ENCODE peak calls at places on chromosomes 1 and 21, in seven cellular contexts. One of them, this sample, is unnamed.

GRCh38 chr1:112904071-112904830 is 51.7 kb downstream of the SLC16A1 start:
- DNase-seq in T-cell: no peak
- DNase-seq in HEK293T: no peak
- DNase-seq in hepatic stellate cell: no peak
- DNase-seq in fibroblast of the aortic adventitia: peak
- DNase-seq in neuronal stem cell: no peak
- DNase-seq in activated CD4-positive, alpha-beta T cell treated with anti-CD3 and anti-CD28 coated beads, Interleukin-2, amount 50 U/mL, for 1 hour: no peak
- DNase-seq in this sample: no peak

GRCh38 chr1:37851782-37852210 is 7.6 kb downstream of the MTF1 start:
- DNase-seq in T-cell: no peak
- DNase-seq in HEK293T: no peak
- DNase-seq in hepatic stellate cell: no peak
- DNase-seq in fibroblast of the aortic adventitia: no peak
- DNase-seq in neuronal stem cell: no peak
- DNase-seq in activated CD4-positive, alpha-beta T cell treated with anti-CD3 and anti-CD28 coated beads, Interleukin-2, amount 50 U/mL, for 1 hour: no peak
- DNase-seq in this sample: no peak

GRCh38 chr1:24856787-24857527 is 73.1 kb downstream of the RUNX3 start:
- DNase-seq in T-cell: no peak
- DNase-seq in HEK293T: no peak
- DNase-seq in hepatic stellate cell: no peak
- DNase-seq in fibroblast of the aortic adventitia: no peak
- DNase-seq in neuronal stem cell: no peak
- DNase-seq in activated CD4-positive, alpha-beta T cell treated with anti-CD3 and anti-CD28 coated beads, Interleukin-2, amount 50 U/mL, for 1 hour: no peak
- DNase-seq in this sample: no peak

GRCh38 chr21:45378258-45378966 is 26.6 kb upstream of the COL18A1 start:
- DNase-seq in T-cell: no peak
- DNase-seq in HEK293T: no peak
- DNase-seq in hepatic stellate cell: no peak
- DNase-seq in fibroblast of the aortic adventitia: peak
- DNase-seq in neuronal stem cell: peak
- DNase-seq in activated CD4-positive, alpha-beta T cell treated with anti-CD3 and anti-CD28 coated beads, Interleukin-2, amount 50 U/mL, for 1 hour: no peak
- DNase-seq in this sample: no peak

GRCh38 chr1:242847390-242847993 is 323.0 kb upstream of the PLD5 start:
- DNase-seq in T-cell: no peak
- DNase-seq in HEK293T: no peak
- DNase-seq in hepatic stellate cell: no peak
- DNase-seq in fibroblast of the aortic adventitia: peak
- DNase-seq in neuronal stem cell: peak
- DNase-seq in activated CD4-positive, alpha-beta T cell treated with anti-CD3 and anti-CD28 coated beads, Interleukin-2, amount 50 U/mL, for 1 hour: no peak
- DNase-seq in this sample: no peak

GRCh38 chr1:238951809-238952208 is 434.6 kb upstream of the CHRM3 start:
- DNase-seq in T-cell: no peak
- DNase-seq in HEK293T: peak
- DNase-seq in hepatic stellate cell: no peak
- DNase-seq in fibroblast of the aortic adventitia: peak
- DNase-seq in neuronal stem cell: no peak
- DNase-seq in activated CD4-positive, alpha-beta T cell treated with anti-CD3 and anti-CD28 coated beads, Interleukin-2, amount 50 U/mL, for 1 hour: no peak
- DNase-seq in this sample: no peak

GRCh38 chr1:175130649-175131045 is 61.9 kb downstream of the KIAA0040 start:
- DNase-seq in T-cell: no peak
- DNase-seq in HEK293T: no peak
- DNase-seq in hepatic stellate cell: no peak
- DNase-seq in fibroblast of the aortic adventitia: no peak
- DNase-seq in neuronal stem cell: no peak
- DNase-seq in activated CD4-positive, alpha-beta T cell treated with anti-CD3 and anti-CD28 coated beads, Interleukin-2, amount 50 U/mL, for 1 hour: no peak
- DNase-seq in this sample: no peak

GRCh38 chr1:56707379-56707778 is 62.3 kb downstream of the PRKAA2 start:
- DNase-seq in T-cell: no peak
- DNase-seq in HEK293T: no peak
- DNase-seq in hepatic stellate cell: no peak
- DNase-seq in fibroblast of the aortic adventitia: no peak
- DNase-seq in neuronal stem cell: no peak
- DNase-seq in activated CD4-positive, alpha-beta T cell treated with anti-CD3 and anti-CD28 coated beads, Interleukin-2, amount 50 U/mL, for 1 hour: no peak
- DNase-seq in this sample: no peak

GRCh38 chr21:34992736-34993135 is 56.4 kb downstream of the RUNX1 start:
- DNase-seq in T-cell: no peak
- DNase-seq in HEK293T: no peak
- DNase-seq in hepatic stellate cell: no peak
- DNase-seq in fibroblast of the aortic adventitia: peak
- DNase-seq in neuronal stem cell: no peak
- DNase-seq in activated CD4-positive, alpha-beta T cell treated with anti-CD3 and anti-CD28 coated beads, Interleukin-2, amount 50 U/mL, for 1 hour: no peak
- DNase-seq in this sample: no peak

GRCh38 chr1:108644984-108645383 is 15.9 kb downstream of the HENMT1 start:
- DNase-seq in T-cell: no peak
- DNase-seq in HEK293T: no peak
- DNase-seq in hepatic stellate cell: no peak
- DNase-seq in fibroblast of the aortic adventitia: no peak
- DNase-seq in neuronal stem cell: no peak
- DNase-seq in activated CD4-positive, alpha-beta T cell treated with anti-CD3 and anti-CD28 coated beads, Interleukin-2, amount 50 U/mL, for 1 hour: peak
- DNase-seq in this sample: no peak

GRCh38 chr1:26161408-26162219 is 2.7 kb downstream of the FAM110D start:
- DNase-seq in T-cell: no peak
- DNase-seq in HEK293T: peak
- DNase-seq in hepatic stellate cell: peak
- DNase-seq in fibroblast of the aortic adventitia: peak
- DNase-seq in neuronal stem cell: no peak
- DNase-seq in activated CD4-positive, alpha-beta T cell treated with anti-CD3 and anti-CD28 coated beads, Interleukin-2, amount 50 U/mL, for 1 hour: peak
- DNase-seq in this sample: peak

GRCh38 chr1:204180133-204180532 is 14.0 kb upstream of the REN start:
- DNase-seq in T-cell: no peak
- DNase-seq in HEK293T: no peak
- DNase-seq in hepatic stellate cell: no peak
- DNase-seq in fibroblast of the aortic adventitia: no peak
- DNase-seq in neuronal stem cell: no peak
- DNase-seq in activated CD4-positive, alpha-beta T cell treated with anti-CD3 and anti-CD28 coated beads, Interleukin-2, amount 50 U/mL, for 1 hour: no peak
- DNase-seq in this sample: no peak

GRCh38 chr1:25997759-25998074 is at the start of gene PAFAH2:
- DNase-seq in T-cell: no peak
- DNase-seq in HEK293T: peak
- DNase-seq in hepatic stellate cell: no peak
- DNase-seq in fibroblast of the aortic adventitia: no peak
- DNase-seq in neuronal stem cell: no peak
- DNase-seq in activated CD4-positive, alpha-beta T cell treated with anti-CD3 and anti-CD28 coated beads, Interleukin-2, amount 50 U/mL, for 1 hour: no peak
- DNase-seq in this sample: no peak

GRCh38 chr1:235783148-235783776 is 83.4 kb downstream of the LYST start:
- DNase-seq in T-cell: no peak
- DNase-seq in HEK293T: peak
- DNase-seq in hepatic stellate cell: peak
- DNase-seq in fibroblast of the aortic adventitia: peak
- DNase-seq in neuronal stem cell: peak
- DNase-seq in activated CD4-positive, alpha-beta T cell treated with anti-CD3 and anti-CD28 coated beads, Interleukin-2, amount 50 U/mL, for 1 hour: no peak
- DNase-seq in this sample: peak

GRCh38 chr1:61090546-61090945 is 8.2 kb downstream of the NFIA start:
- DNase-seq in T-cell: no peak
- DNase-seq in HEK293T: no peak
- DNase-seq in hepatic stellate cell: no peak
- DNase-seq in fibroblast of the aortic adventitia: no peak
- DNase-seq in neuronal stem cell: no peak
- DNase-seq in activated CD4-positive, alpha-beta T cell treated with anti-CD3 and anti-CD28 coated beads, Interleukin-2, amount 50 U/mL, for 1 hour: no peak
- DNase-seq in this sample: no peak

GRCh38 chr1:29785554-29785953 is 549.2 kb downstream of the PTPRU start:
- DNase-seq in T-cell: no peak
- DNase-seq in HEK293T: peak
- DNase-seq in hepatic stellate cell: no peak
- DNase-seq in fibroblast of the aortic adventitia: no peak
- DNase-seq in neuronal stem cell: no peak
- DNase-seq in activated CD4-positive, alpha-beta T cell treated with anti-CD3 and anti-CD28 coated beads, Interleukin-2, amount 50 U/mL, for 1 hour: no peak
- DNase-seq in this sample: no peak

GRCh38 chr1:114455102-114455785 is 55.8 kb downstream of the TRIM33 start:
- DNase-seq in T-cell: no peak
- DNase-seq in HEK293T: no peak
- DNase-seq in hepatic stellate cell: no peak
- DNase-seq in fibroblast of the aortic adventitia: no peak
- DNase-seq in neuronal stem cell: no peak
- DNase-seq in activated CD4-positive, alpha-beta T cell treated with anti-CD3 and anti-CD28 coated beads, Interleukin-2, amount 50 U/mL, for 1 hour: no peak
- DNase-seq in this sample: no peak

This sample was measured in T-helper 1 cell.